ENCODE peak calls at places on chromosomes 2 and 18, in four cellular contexts. G is heart left ventricle, C is skeletal muscle cell, J is NCI-H460. W is an unnamed sample.
A peak's percentile ranks its signal among the peaks of the same experiment; 100 is the strongest.

GRCh38 chr2:70388128-70388527 is 86.3 kb upstream of the FAM136A start:
- DNase-seq in C (no peak), J (no peak), G (no peak), W (no peak)

GRCh38 chr2:2720351-2720750 is 389.3 kb upstream of the MYT1L start:
- DNase-seq in J (no peak), C (no peak), G (no peak), W (no peak)

GRCh38 chr2:74845991-74846390 is 12.1 kb downstream of the HK2 start:
- DNase-seq in C (no peak), J (no peak), G (no peak), W (no peak)

GRCh38 chr2:84487298-84487996 is 28.4 kb upstream of the SUCLG1 start:
- DNase-seq in G (no peak), J (no peak), C (no peak), W (no peak)

GRCh38 chr2:40955042-40955441 is 503.2 kb upstream of the SLC8A1 start:
- DNase-seq in J (no peak), G (no peak), C (no peak), W (no peak)

GRCh38 chr2:18788590-18788989 is 199.2 kb upstream of the NT5C1B start:
- DNase-seq in G (peak; percentile 41), C (peak; percentile 59), J (no peak), W (no peak)

GRCh38 chr18:35868919-35869318 is 103.6 kb upstream of the RMP24 start:
- DNase-seq in J (no peak), G (no peak), C (no peak), W (no peak)

GRCh38 chr18:48412339-48412929 is 3.3 kb upstream of the ZBTB7C start:
- DNase-seq in C (no peak), J (peak; percentile 38), G (no peak), W (no peak)

GRCh38 chr18:77208969-77209368 is 40.7 kb upstream of the GALR1 start:
- DNase-seq in G (peak; percentile 46), J (peak; percentile 17), C (peak; percentile 36), W (no peak)

GRCh38 chr2:59630789-59631188 is 922.7 kb downstream of the BCL11A start:
- DNase-seq in G (no peak), J (no peak), C (no peak), W (no peak)

GRCh38 chr2:46770622-46771021 is 145.0 kb downstream of the MCFD2 start:
- DNase-seq in J (no peak), C (peak; percentile 73), G (no peak), W (no peak)

GRCh38 chr2:167855211-167855610 is 392.2 kb downstream of the STK39 start:
- DNase-seq in J (no peak), C (no peak), G (no peak), W (no peak)

GRCh38 chr2:98252394-98252793 is 93.9 kb upstream of the CNGA3 start:
- DNase-seq in C (no peak), J (no peak), G (no peak), W (no peak)

GRCh38 chr2:27051902-27052645 is 606 bp downstream of the AGBL5 start:
- DNase-seq in C (no peak), J (no peak), G (no peak), W (no peak)

GRCh38 chr2:233982421-233983121 is 65.4 kb downstream of the TRPM8 start:
- DNase-seq in G (no peak), J (no peak), C (peak; percentile 69), W (peak; percentile 93)

GRCh38 chr2:128835974-128836373 is 517.3 kb upstream of the HS6ST1 start:
- DNase-seq in C (no peak), J (no peak), G (no peak), W (no peak)

GRCh38 chr2:156110890-156111289 is 221.6 kb downstream of the NR4A2 start:
- DNase-seq in C (no peak), J (no peak), G (no peak), W (no peak)